ENCODE peak calls at places on chromosomes 16 and 17, in nine cellular contexts. One of them, this sample, is unnamed. For H3K4me1 and H3K36me3, the result is how much of the 10 kb centered on the place peaks cover.

GRCh38 chr17:79053251-79053925 is 21.2 kb upstream of the ENGASE start:
- DNase-seq in OCI-LY7: no peak
- DNase-seq in MM.1S: no peak
- DNase-seq in PC-3: peak
- DNase-seq in HCT116: no peak
- DNase-seq in neural progenitor cell: no peak
- DNase-seq in GM23248: peak
- DNase-seq in hepatocyte: no peak
- DNase-seq in SK-N-SH: no peak
- DNase-seq in this sample: no peak

GRCh38 chr17:65181237-65182061 is 44.3 kb downstream of the RGS9 start:
- DNase-seq in neural progenitor cell: no peak
- DNase-seq in OCI-LY7: peak
- DNase-seq in PC-3: no peak
- DNase-seq in HCT116: no peak
- DNase-seq in GM23248: no peak
- DNase-seq in MM.1S: peak
- DNase-seq in SK-N-SH: no peak
- DNase-seq in hepatocyte: no peak
- DNase-seq in this sample: no peak

GRCh38 chr16:71945616-71946015 is 50.3 kb downstream of the IST1 start:
- DNase-seq in neural progenitor cell: no peak
- DNase-seq in PC-3: no peak
- DNase-seq in SK-N-SH: no peak
- DNase-seq in HCT116: no peak
- DNase-seq in GM23248: no peak
- DNase-seq in hepatocyte: no peak
- DNase-seq in OCI-LY7: no peak
- DNase-seq in MM.1S: no peak
- DNase-seq in this sample: no peak

GRCh38 chr17:74677558-74678466 is 34.9 kb downstream of the CD300LF start:
- DNase-seq in MM.1S: peak
- DNase-seq in SK-N-SH: peak
- DNase-seq in neural progenitor cell: no peak
- DNase-seq in PC-3: peak
- DNase-seq in GM23248: peak
- DNase-seq in HCT116: no peak
- DNase-seq in OCI-LY7: no peak
- DNase-seq in hepatocyte: peak
- DNase-seq in this sample: peak

GRCh38 chr17:10698116-10698818 is 873 bp downstream of the ADPRM start:
- DNase-seq in GM23248: peak
- DNase-seq in SK-N-SH: peak
- DNase-seq in OCI-LY7: peak
- DNase-seq in HCT116: no peak
- DNase-seq in neural progenitor cell: no peak
- DNase-seq in MM.1S: no peak
- DNase-seq in hepatocyte: no peak
- DNase-seq in PC-3: peak
- DNase-seq in this sample: peak

GRCh38 chr16:21626659-21627277 is 25.6 kb downstream of the IGSF6 start:
- DNase-seq in hepatocyte: peak
- DNase-seq in neural progenitor cell: no peak
- DNase-seq in GM23248: peak
- DNase-seq in MM.1S: no peak
- DNase-seq in SK-N-SH: peak
- DNase-seq in HCT116: peak
- DNase-seq in OCI-LY7: peak
- DNase-seq in PC-3: peak
- DNase-seq in this sample: no peak

GRCh38 chr16:28623172-28623711 is 13.4 kb upstream of the SULT1A1 start:
- DNase-seq in PC-3: peak
- DNase-seq in OCI-LY7: peak
- DNase-seq in SK-N-SH: no peak
- DNase-seq in neural progenitor cell: no peak
- DNase-seq in MM.1S: peak
- DNase-seq in GM23248: peak
- DNase-seq in HCT116: peak
- DNase-seq in hepatocyte: no peak
- DNase-seq in this sample: peak

GRCh38 chr16:76292218-76292617 is 15.0 kb downstream of the CNTNAP4 start:
- DNase-seq in neural progenitor cell: no peak
- DNase-seq in MM.1S: no peak
- DNase-seq in PC-3: no peak
- DNase-seq in HCT116: no peak
- DNase-seq in hepatocyte: no peak
- DNase-seq in GM23248: no peak
- DNase-seq in OCI-LY7: no peak
- DNase-seq in SK-N-SH: no peak
- DNase-seq in this sample: no peak

GRCh38 chr16:67386861-67387455 is 6.3 kb downstream of the TPPP3 start:
- DNase-seq in PC-3: no peak
- DNase-seq in HCT116: no peak
- DNase-seq in hepatocyte: no peak
- DNase-seq in SK-N-SH: no peak
- DNase-seq in GM23248: no peak
- DNase-seq in neural progenitor cell: no peak
- DNase-seq in MM.1S: no peak
- DNase-seq in OCI-LY7: no peak
- DNase-seq in this sample: no peak

GRCh38 chr16:19717319-19717718 is 708 bp downstream of the KNOP1 start:
- DNase-seq in PC-3: no peak
- DNase-seq in neural progenitor cell: peak
- DNase-seq in hepatocyte: no peak
- DNase-seq in SK-N-SH: no peak
- DNase-seq in HCT116: no peak
- DNase-seq in OCI-LY7: peak
- DNase-seq in MM.1S: peak
- DNase-seq in GM23248: peak
- DNase-seq in this sample: peak

DNA sequence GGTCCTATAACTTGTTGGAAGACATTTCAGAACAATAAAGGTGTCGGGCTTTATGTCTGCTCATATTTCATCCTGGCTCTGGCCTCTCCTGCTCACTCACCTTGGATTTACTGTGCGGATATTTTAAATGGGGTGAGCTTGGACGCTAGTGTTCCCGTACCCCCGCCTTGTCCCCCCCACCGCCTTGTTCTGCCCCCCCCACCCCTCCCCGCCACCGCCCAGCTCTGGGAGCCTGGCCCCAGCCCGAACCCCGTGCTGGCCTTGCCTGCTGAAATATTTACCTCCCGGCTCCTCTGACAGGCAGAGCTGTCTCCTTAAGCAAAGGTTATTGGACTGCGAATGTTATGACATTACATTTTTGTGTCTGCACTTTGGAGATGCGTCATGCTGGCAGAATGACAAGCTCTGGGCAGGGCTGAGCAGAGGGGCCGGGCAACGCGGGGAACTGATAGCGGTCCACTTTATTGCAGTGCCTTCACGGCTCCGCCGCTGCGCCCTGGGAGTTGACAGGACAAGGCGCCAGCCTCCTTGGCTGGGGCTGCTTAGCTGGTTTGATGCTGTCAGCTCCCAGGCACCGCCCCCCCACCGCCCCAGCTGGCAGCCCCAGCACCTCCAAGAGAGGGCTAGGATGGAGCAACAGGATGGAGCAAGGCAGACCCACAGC is 222.5 kb upstream of the GSE1 start:
- DNase-seq in GM23248: peak
- DNase-seq in HCT116: peak
- DNase-seq in SK-N-SH: peak
- DNase-seq in MM.1S: no peak
- DNase-seq in PC-3: peak
- DNase-seq in hepatocyte: peak
- DNase-seq in OCI-LY7: no peak
- DNase-seq in neural progenitor cell: no peak
- DNase-seq in this sample: no peak
- H3K4me1 ChIP-seq in GM23248: under half
- H3K4me1 ChIP-seq in HCT116: under half
- H3K4me1 ChIP-seq in SK-N-SH: under half
- H3K4me1 ChIP-seq in MM.1S: under half
- H3K4me1 ChIP-seq in PC-3: under half
- H3K4me1 ChIP-seq in hepatocyte: under half
- H3K4me1 ChIP-seq in OCI-LY7: under half
- H3K4me1 ChIP-seq in neural progenitor cell: under half
- H3K4me1 ChIP-seq in this sample: under half

GRCh38 chr17:77193653-77194052 is 52.9 kb downstream of the SEC14L1 start:
- DNase-seq in neural progenitor cell: no peak
- DNase-seq in GM23248: no peak
- DNase-seq in SK-N-SH: no peak
- DNase-seq in hepatocyte: no peak
- DNase-seq in HCT116: no peak
- DNase-seq in MM.1S: no peak
- DNase-seq in PC-3: no peak
- DNase-seq in OCI-LY7: no peak
- DNase-seq in this sample: no peak

GRCh38 chr17:77194179-77194578 is 53.4 kb downstream of the SEC14L1 start:
- DNase-seq in MM.1S: no peak
- DNase-seq in SK-N-SH: no peak
- DNase-seq in hepatocyte: no peak
- DNase-seq in GM23248: no peak
- DNase-seq in HCT116: no peak
- DNase-seq in OCI-LY7: no peak
- DNase-seq in neural progenitor cell: no peak
- DNase-seq in PC-3: no peak
- DNase-seq in this sample: no peak

GRCh38 chr17:77200711-77201110 is 59.9 kb downstream of the SEC14L1 start:
- DNase-seq in GM23248: peak
- DNase-seq in neural progenitor cell: no peak
- DNase-seq in MM.1S: no peak
- DNase-seq in HCT116: no peak
- DNase-seq in SK-N-SH: no peak
- DNase-seq in hepatocyte: no peak
- DNase-seq in OCI-LY7: no peak
- DNase-seq in PC-3: no peak
- DNase-seq in this sample: no peak

GRCh38 chr17:77197115-77197514 is 56.3 kb downstream of the SEC14L1 start:
- DNase-seq in OCI-LY7: no peak
- DNase-seq in neural progenitor cell: no peak
- DNase-seq in SK-N-SH: no peak
- DNase-seq in HCT116: no peak
- DNase-seq in hepatocyte: no peak
- DNase-seq in MM.1S: no peak
- DNase-seq in GM23248: no peak
- DNase-seq in PC-3: no peak
- DNase-seq in this sample: no peak

DNA sequence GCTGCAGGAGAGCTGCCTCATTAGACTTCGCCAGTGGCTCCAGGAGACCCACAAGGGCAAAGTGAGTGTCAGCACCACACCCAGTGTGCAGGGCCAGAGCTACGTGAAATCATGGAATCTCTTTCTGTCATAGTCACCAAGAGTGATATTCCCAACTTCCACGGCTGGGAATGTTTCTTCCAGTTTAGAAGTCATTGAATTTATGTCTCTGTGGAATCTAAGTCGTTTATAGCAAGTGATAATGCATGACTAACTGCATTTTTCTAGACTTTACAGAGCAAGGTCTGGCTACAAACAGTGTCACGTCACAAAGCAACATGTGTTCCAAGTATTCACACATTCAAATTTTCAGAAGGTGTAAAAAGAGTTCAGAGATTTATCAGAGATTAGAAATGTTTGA is 55.5 kb downstream of the SEC14L1 start:
- DNase-seq in OCI-LY7: no peak
- DNase-seq in hepatocyte: no peak
- DNase-seq in SK-N-SH: no peak
- DNase-seq in neural progenitor cell: no peak
- DNase-seq in HCT116: no peak
- DNase-seq in PC-3: no peak
- DNase-seq in GM23248: no peak
- DNase-seq in MM.1S: no peak
- DNase-seq in this sample: no peak
- H3K36me3 ChIP-seq in OCI-LY7: half or more
- H3K36me3 ChIP-seq in hepatocyte: under half
- H3K36me3 ChIP-seq in SK-N-SH: half or more
- H3K36me3 ChIP-seq in neural progenitor cell: under half
- H3K36me3 ChIP-seq in HCT116: under half
- H3K36me3 ChIP-seq in PC-3: half or more
- H3K36me3 ChIP-seq in GM23248: half or more
- H3K36me3 ChIP-seq in MM.1S: half or more
- H3K36me3 ChIP-seq in this sample: under half

GRCh38 chr17:49239963-49240362 is 9.4 kb upstream of the PHOSPHO1 start:
- DNase-seq in neural progenitor cell: no peak
- DNase-seq in OCI-LY7: no peak
- DNase-seq in MM.1S: no peak
- DNase-seq in SK-N-SH: no peak
- DNase-seq in hepatocyte: no peak
- DNase-seq in PC-3: peak
- DNase-seq in HCT116: no peak
- DNase-seq in GM23248: no peak
- DNase-seq in this sample: no peak
- TF ChIP-seq EZH2phosphoT487 in neural progenitor cell: no peak
- TF ChIP-seq EZH2phosphoT487 in OCI-LY7: no peak
- TF ChIP-seq EZH2phosphoT487 in MM.1S: no peak
- TF ChIP-seq EZH2phosphoT487 in SK-N-SH: no peak
- TF ChIP-seq EZH2phosphoT487 in hepatocyte: no peak
- TF ChIP-seq EZH2phosphoT487 in PC-3: no peak
- TF ChIP-seq EZH2phosphoT487 in HCT116: no peak
- TF ChIP-seq EZH2phosphoT487 in GM23248: no peak
- TF ChIP-seq EZH2phosphoT487 in this sample: no peak

DNA sequence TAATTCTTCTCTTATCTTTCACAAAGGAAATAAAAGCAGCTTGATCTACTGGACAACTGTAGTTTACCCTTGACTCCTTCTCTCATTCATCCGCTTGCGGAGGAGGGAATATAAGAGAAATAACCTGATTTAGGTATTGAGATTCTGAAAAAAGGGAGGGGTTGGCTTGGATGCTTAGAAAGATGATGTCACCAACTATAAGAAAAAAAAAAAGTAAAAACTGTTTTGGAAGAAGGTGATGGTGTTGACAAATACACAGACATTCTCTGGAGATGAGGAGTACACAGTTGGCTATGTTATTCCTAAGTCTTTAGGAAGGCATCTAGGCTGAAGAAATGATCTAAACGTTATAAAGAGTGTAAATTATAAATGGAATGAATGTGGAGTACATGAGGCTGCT is 103.3 kb downstream of the TMEM114 start:
- DNase-seq in OCI-LY7: no peak
- DNase-seq in SK-N-SH: no peak
- DNase-seq in HCT116: no peak
- DNase-seq in PC-3: no peak
- DNase-seq in GM23248: no peak
- DNase-seq in hepatocyte: no peak
- DNase-seq in neural progenitor cell: no peak
- DNase-seq in MM.1S: no peak
- DNase-seq in this sample: no peak
- H3K4me1 ChIP-seq in OCI-LY7: under half
- H3K4me1 ChIP-seq in SK-N-SH: under half
- H3K4me1 ChIP-seq in HCT116: under half
- H3K4me1 ChIP-seq in PC-3: under half
- H3K4me1 ChIP-seq in GM23248: under half
- H3K4me1 ChIP-seq in hepatocyte: under half
- H3K4me1 ChIP-seq in neural progenitor cell: under half
- H3K4me1 ChIP-seq in MM.1S: under half
- H3K4me1 ChIP-seq in this sample: under half

GRCh38 chr17:17167356-17167755 is 38.8 kb downstream of the PLD6 start:
- DNase-seq in PC-3: no peak
- DNase-seq in hepatocyte: no peak
- DNase-seq in GM23248: no peak
- DNase-seq in OCI-LY7: no peak
- DNase-seq in HCT116: no peak
- DNase-seq in SK-N-SH: no peak
- DNase-seq in neural progenitor cell: no peak
- DNase-seq in MM.1S: no peak
- DNase-seq in this sample: no peak
- H3K36me3 ChIP-seq in PC-3: half or more
- H3K36me3 ChIP-seq in hepatocyte: under half
- H3K36me3 ChIP-seq in GM23248: under half
- H3K36me3 ChIP-seq in OCI-LY7: under half
- H3K36me3 ChIP-seq in HCT116: under half
- H3K36me3 ChIP-seq in SK-N-SH: under half
- H3K36me3 ChIP-seq in neural progenitor cell: under half
- H3K36me3 ChIP-seq in MM.1S: under half
- H3K36me3 ChIP-seq in this sample: under half

GRCh38 chr16:82280867-82281266 is 110.8 kb upstream of the MPHOSPH6 start:
- DNase-seq in MM.1S: no peak
- DNase-seq in GM23248: no peak
- DNase-seq in HCT116: no peak
- DNase-seq in SK-N-SH: no peak
- DNase-seq in hepatocyte: no peak
- DNase-seq in neural progenitor cell: no peak
- DNase-seq in OCI-LY7: peak
- DNase-seq in PC-3: no peak
- DNase-seq in this sample: no peak
- TF ChIP-seq EZH2phosphoT487 in MM.1S: no peak
- TF ChIP-seq EZH2phosphoT487 in GM23248: no peak
- TF ChIP-seq EZH2phosphoT487 in HCT116: no peak
- TF ChIP-seq EZH2phosphoT487 in SK-N-SH: no peak
- TF ChIP-seq EZH2phosphoT487 in hepatocyte: no peak
- TF ChIP-seq EZH2phosphoT487 in neural progenitor cell: no peak
- TF ChIP-seq EZH2phosphoT487 in OCI-LY7: no peak
- TF ChIP-seq EZH2phosphoT487 in PC-3: no peak
- TF ChIP-seq EZH2phosphoT487 in this sample: no peak

This sample was measured in GM23338.